ENCODE peak calls at places on chromosome 17, in six cellular contexts. One of them, this sample, is unnamed.

GRCh38 chr17:51721711-51722110 is 436.8 kb downstream of the CA10 start:
- DNase-seq in fibroblast of lung: no peak
- DNase-seq in T-helper 1 cell: no peak
- DNase-seq in GDM1: no peak
- DNase-seq in stimulated activated CD8-positive, alpha-beta memory T cell treated with anti-CD3 and anti-CD28 coated beads, Interleukin-2, amount 100 ng/mL, for 48 hours: no peak
- DNase-seq in NCI-H1694: no peak
- DNase-seq in this sample: no peak

GRCh38 chr17:79627184-79627765 is 16.4 kb upstream of the RBFOX3 start:
- DNase-seq in fibroblast of lung: no peak
- DNase-seq in T-helper 1 cell: no peak
- DNase-seq in GDM1: no peak
- DNase-seq in stimulated activated CD8-positive, alpha-beta memory T cell treated with anti-CD3 and anti-CD28 coated beads, Interleukin-2, amount 100 ng/mL, for 48 hours: no peak
- DNase-seq in NCI-H1694: no peak
- DNase-seq in this sample: no peak

GRCh38 chr17:56679148-56679766 is 85.8 kb downstream of the NOG start:
- DNase-seq in fibroblast of lung: peak
- DNase-seq in T-helper 1 cell: no peak
- DNase-seq in GDM1: no peak
- DNase-seq in stimulated activated CD8-positive, alpha-beta memory T cell treated with anti-CD3 and anti-CD28 coated beads, Interleukin-2, amount 100 ng/mL, for 48 hours: no peak
- DNase-seq in NCI-H1694: peak
- DNase-seq in this sample: no peak

GRCh38 chr17:40560592-40561293 is 4.5 kb downstream of the CCR7 start:
- DNase-seq in fibroblast of lung: peak
- DNase-seq in T-helper 1 cell: peak
- DNase-seq in GDM1: peak
- DNase-seq in stimulated activated CD8-positive, alpha-beta memory T cell treated with anti-CD3 and anti-CD28 coated beads, Interleukin-2, amount 100 ng/mL, for 48 hours: no peak
- DNase-seq in NCI-H1694: no peak
- DNase-seq in this sample: no peak

GRCh38 chr17:10177131-10177920 is 21.1 kb downstream of the GAS7 start:
- DNase-seq in fibroblast of lung: no peak
- DNase-seq in T-helper 1 cell: no peak
- DNase-seq in GDM1: no peak
- DNase-seq in stimulated activated CD8-positive, alpha-beta memory T cell treated with anti-CD3 and anti-CD28 coated beads, Interleukin-2, amount 100 ng/mL, for 48 hours: no peak
- DNase-seq in NCI-H1694: no peak
- DNase-seq in this sample: no peak

GRCh38 chr17:62781826-62782225 is 26.3 kb downstream of the MARCHF10 start:
- DNase-seq in fibroblast of lung: peak
- DNase-seq in T-helper 1 cell: no peak
- DNase-seq in GDM1: no peak
- DNase-seq in stimulated activated CD8-positive, alpha-beta memory T cell treated with anti-CD3 and anti-CD28 coated beads, Interleukin-2, amount 100 ng/mL, for 48 hours: no peak
- DNase-seq in NCI-H1694: no peak
- DNase-seq in this sample: no peak

GRCh38 chr17:28249706-28250105 is 69.3 kb upstream of the TMEM97 start:
- DNase-seq in fibroblast of lung: no peak
- DNase-seq in T-helper 1 cell: no peak
- DNase-seq in GDM1: no peak
- DNase-seq in stimulated activated CD8-positive, alpha-beta memory T cell treated with anti-CD3 and anti-CD28 coated beads, Interleukin-2, amount 100 ng/mL, for 48 hours: no peak
- DNase-seq in NCI-H1694: no peak
- DNase-seq in this sample: no peak

GRCh38 chr17:33974276-33974675 is 280.8 kb upstream of the CCL2 start:
- DNase-seq in fibroblast of lung: no peak
- DNase-seq in T-helper 1 cell: no peak
- DNase-seq in GDM1: no peak
- DNase-seq in stimulated activated CD8-positive, alpha-beta memory T cell treated with anti-CD3 and anti-CD28 coated beads, Interleukin-2, amount 100 ng/mL, for 48 hours: no peak
- DNase-seq in NCI-H1694: no peak
- DNase-seq in this sample: no peak

GRCh38 chr17:79531696-79532095 is 79.2 kb downstream of the RBFOX3 start:
- DNase-seq in fibroblast of lung: no peak
- DNase-seq in T-helper 1 cell: no peak
- DNase-seq in GDM1: no peak
- DNase-seq in stimulated activated CD8-positive, alpha-beta memory T cell treated with anti-CD3 and anti-CD28 coated beads, Interleukin-2, amount 100 ng/mL, for 48 hours: no peak
- DNase-seq in NCI-H1694: no peak
- DNase-seq in this sample: no peak